ENCODE peak calls at places on chromosomes 12 and 14, in seven cellular contexts. S is activated T-helper 9 cell treated with anti-CD3 and anti-CD28 coated beads, Interleukin-2, amount 50 U/mL, for 16 hours; G is stimulated activated CD4-positive, alpha-beta T cell treated with anti-CD3 and anti-CD28 coated beads, Interleukin-1b, Interleukin-23, amount 100 ng/mL, for 24 hours; O is activated gamma-delta T cell treated with Interleukin-2 at 50 U/mL for 16 hours; T is lower leg skin; U is epithelial cell of esophagus; B is IMR-90. Q is an unnamed sample.

GRCh38 chr12:52023182-52023975 is 16.6 kb downstream of the TAMALIN start:
- DNase-seq in S (peak), O (peak), G (peak), T (peak), B (peak), U (peak), Q (peak)

GRCh38 chr14:88792572-88793258 is at the start of gene EML5:
- DNase-seq in U (peak), T (peak), S (peak), B (peak), G (peak), O (peak), Q (peak)

GRCh38 chr12:49389092-49389703 is 21.9 kb downstream of the SPATS2 start:
- DNase-seq in G (no peak), S (peak), B (no peak), U (no peak), O (peak), T (no peak), Q (peak)

GRCh38 chr12:9240776-9241175 is 32.6 kb upstream of the PZP start:
- DNase-seq in T (no peak), B (no peak), U (no peak), G (no peak), S (no peak), O (no peak), Q (no peak)

GRCh38 chr14:95469134-95469481 is 47.3 kb downstream of the SYNE3 start:
- DNase-seq in G (no peak), T (no peak), O (no peak), B (no peak), S (no peak), U (no peak), Q (no peak)

GRCh38 chr12:90404071-90404470 is 550.9 kb downstream of the CCER1 start:
- DNase-seq in U (no peak), S (no peak), B (no peak), T (no peak), G (no peak), O (no peak), Q (no peak)

GRCh38 chr14:92513966-92514843 is 624 bp downstream of the RIN3 start:
- DNase-seq in B (peak), O (peak), S (no peak), T (no peak), G (no peak), U (peak), Q (no peak)

GRCh38 chr14:92794547-92794941 is 439 bp downstream of the GOLGA5 start:
- DNase-seq in U (peak), G (no peak), B (peak), S (no peak), T (no peak), O (no peak), Q (no peak)

GRCh38 chr12:10501031-10501430 is 4.7 kb upstream of the EIF2S3B start:
- DNase-seq in G (no peak), B (no peak), T (no peak), S (no peak), O (no peak), U (peak), Q (no peak)

Q was measured in activated T-helper 1 cell treated with Interleukin-2 at 50 U/mL for 16 hours.